ENCODE peak calls at places on chromosomes 16 and 17, in ten cellular contexts. K is heart right ventricle, Z is brain microvascular endothelial cell, Y is OCI-LY7, I is COR-L47, B is mesendoderm, U is erythroblast, N is substantia nigra, L is neural crest cell, T is NCI-H1694 treated with DMSO at 0.1 percent for 48 hours. D is an unnamed sample.

GRCh38 chr16:27795992-27796614 is 246.2 kb downstream of the KATNIP start:
- DNase-seq in N (peak), T (no peak), Z (peak), Y (peak), I (no peak), L (peak), B (peak), U (peak), K (peak), D (no peak)

GRCh38 chr17:76561332-76561731 is 21.5 kb downstream of the PRCD start:
- DNase-seq in B (no peak), K (no peak), Y (peak), N (no peak), I (no peak), Z (no peak), T (no peak), U (no peak), L (no peak), D (no peak)

GRCh38 chr17:31744541-31744951 is 114.5 kb downstream of the COPRS start:
- DNase-seq in U (no peak), T (no peak), Z (no peak), I (no peak), B (no peak), K (no peak), L (no peak), N (no peak), Y (no peak), D (no peak)

GRCh38 chr17:58630883-58631522 is 60.8 kb downstream of the TEX14 start:
- DNase-seq in B (peak), I (no peak), N (no peak), K (peak), T (peak), Z (peak), Y (no peak), L (peak), U (peak), D (no peak)

GRCh38 chr17:38428150-38428642 is at the start of gene ARHGAP23:
- DNase-seq in L (no peak), T (no peak), Y (peak), Z (no peak), I (no peak), K (peak), U (peak), N (peak), B (peak), D (no peak)

GRCh38 chr17:20961551-20961950 is 81.3 kb downstream of the USP22 start:
- DNase-seq in I (no peak), N (no peak), T (no peak), L (no peak), Z (peak), Y (no peak), B (peak), U (no peak), K (no peak), D (no peak)

GRCh38 chr17:58227733-58228132 is 8.7 kb upstream of the MKS1 start:
- DNase-seq in N (no peak), Y (no peak), B (no peak), I (no peak), T (no peak), L (no peak), U (no peak), Z (no peak), K (no peak), D (no peak)

GRCh38 chr16:19513377-19514053 is 8.4 kb downstream of the GDE1 start:
- DNase-seq in L (no peak), Z (no peak), Y (no peak), N (no peak), T (no peak), K (no peak), B (no peak), U (no peak), I (no peak), D (no peak)

GRCh38 chr17:38674013-38674748 is 576 bp downstream of the EPOP start:
- DNase-seq in B (no peak), K (no peak), N (peak), L (no peak), U (no peak), Z (no peak), I (no peak), Y (peak), T (no peak), D (no peak)

GRCh38 chr17:31318298-31319190 is 2.9 kb downstream of the EVI2A start:
- DNase-seq in Y (peak), I (no peak), N (peak), Z (peak), B (peak), T (no peak), K (peak), U (no peak), L (no peak), D (no peak)

GRCh38 chr16:1338119-1338730 is 4.8 kb downstream of the BAIAP3 start:
- DNase-seq in Y (peak), T (no peak), B (no peak), K (no peak), L (peak), I (peak), Z (no peak), U (peak), N (no peak), D (no peak)

GRCh38 chr16:87918314-87918713 is 18.0 kb downstream of the CA5A start:
- DNase-seq in U (no peak), Y (no peak), I (no peak), L (no peak), K (no peak), T (no peak), Z (no peak), N (no peak), B (no peak), D (no peak)